ENCODE peak calls at places on chromosomes 2 and 18, in seven cellular contexts. I is OCI-LY7, Q is PC-3, Z is SK-N-SH, B is MM.1S, A is GM23338, R is hepatocyte. V is an unnamed sample.

GRCh38 chr2:43106767-43107527 is 119.5 kb downstream of the ZFP36L2 start:
- DNase-seq in B (no peak), Q (no peak), A (no peak), I (peak; percentile 60), Z (no peak), R (peak; percentile 10), V (no peak)

GRCh38 chr2:121626777-121627524 is 22.3 kb downstream of the CLASP1 start:
- DNase-seq in Z (no peak), R (peak; percentile 37), B (no peak), A (no peak), Q (no peak), I (no peak), V (no peak)

GRCh38 chr2:222960126-222960525 is 91.9 kb upstream of the KCNE4 start:
- DNase-seq in Q (no peak), R (no peak), I (no peak), A (no peak), B (no peak), Z (no peak), V (no peak)

GRCh38 chr2:150234787-150235512 is 252.5 kb downstream of the RND3 start:
- DNase-seq in I (no peak), Z (no peak), Q (peak; percentile 62), B (no peak), R (no peak), A (no peak), V (no peak)

GRCh38 chr2:73818296-73818695 is 10.5 kb upstream of the STAMBP start:
- DNase-seq in R (no peak), B (no peak), Z (no peak), A (no peak), I (no peak), Q (no peak), V (no peak)

GRCh38 chr2:67825476-67825875 is 237.3 kb downstream of the C1D start:
- DNase-seq in R (no peak), B (no peak), Z (no peak), A (no peak), I (peak; percentile 58), Q (peak; percentile 63), V (no peak)

GRCh38 chr18:34921811-34922385 is 119.3 kb upstream of the MAPRE2 start:
- DNase-seq in Z (no peak), Q (no peak), I (no peak), R (no peak), B (no peak), A (no peak), V (no peak)

GRCh38 chr2:2181505-2181904 is 149.6 kb downstream of the MYT1L start:
- DNase-seq in Q (no peak), A (no peak), B (no peak), R (no peak), I (no peak), Z (peak; percentile 14), V (no peak)

GRCh38 chr2:43305006-43305405 is 78.6 kb upstream of the ZFP36L2 start:
- DNase-seq in R (peak; percentile 32), I (no peak), B (no peak), Z (no peak), A (no peak), Q (no peak), V (no peak)

GRCh38 chr2:10584242-10584753 is 105.5 kb downstream of the NOL10 start:
- DNase-seq in B (no peak), A (no peak), R (peak; percentile 24), Q (peak; percentile 87), Z (no peak), I (no peak), V (no peak)

GRCh38 chr2:10588911-10589310 is 100.9 kb downstream of the NOL10 start:
- DNase-seq in Z (no peak), B (no peak), R (no peak), I (no peak), Q (no peak), A (no peak), V (no peak)

GRCh38 chr2:10581990-10582389 is 107.8 kb downstream of the NOL10 start:
- DNase-seq in A (no peak), Z (no peak), I (no peak), Q (no peak), B (no peak), R (no peak), V (no peak)

GRCh38 chr2:10580991-10581390 is 108.8 kb downstream of the NOL10 start:
- DNase-seq in Q (no peak), Z (no peak), R (no peak), A (no peak), B (no peak), I (no peak), V (no peak)

DNA sequence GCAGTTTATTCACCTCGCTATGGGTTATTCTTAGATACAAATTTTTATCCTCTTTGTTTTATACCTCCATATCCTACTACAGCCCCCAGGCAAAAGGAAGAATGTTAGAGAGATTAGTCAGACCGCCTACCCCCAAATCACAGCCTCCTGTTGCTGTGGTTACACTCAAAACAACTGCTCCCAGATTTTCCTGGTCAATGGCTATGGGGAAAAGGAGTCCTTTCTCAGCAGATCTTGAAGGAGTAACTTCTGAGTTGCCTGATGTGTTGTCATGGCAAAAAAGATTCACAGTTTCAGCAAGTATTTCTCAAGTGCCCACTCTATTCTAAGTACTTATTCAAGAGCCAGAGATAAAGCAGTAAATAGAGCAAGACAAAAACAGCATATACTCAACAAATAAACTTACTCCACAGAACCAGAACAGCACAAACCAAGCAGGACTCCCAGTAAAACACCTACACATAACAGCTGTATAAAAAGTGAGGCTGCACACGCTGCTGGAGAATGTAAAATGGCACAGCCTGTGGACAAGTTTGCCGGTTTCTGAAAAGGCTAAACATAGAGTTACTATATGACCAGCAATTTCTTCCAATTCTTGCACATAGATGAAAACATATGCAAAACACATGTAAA is 104.8 kb downstream of the NOL10 start:
- DNase-seq in B (no peak), R (peak; percentile 64), Q (peak; percentile 97), Z (no peak), A (no peak), I (no peak), V (no peak)
- TF ChIP-seq EZH2phosphoT487 in B (no peak), R (no peak), Q (no peak), Z (no peak), A (no peak), I (no peak), V (no peak)

GRCh38 chr18:3122851-3123250 is 96.9 kb downstream of the MYOM1 start:
- DNase-seq in Q (no peak), R (no peak), A (no peak), I (no peak), B (no peak), Z (no peak), V (no peak)
- TF ChIP-seq EZH2phosphoT487 in Q (no peak), R (no peak), A (no peak), I (no peak), B (no peak), Z (no peak), V (no peak)

GRCh38 chr18:28120811-28121210 is 56.1 kb downstream of the CDH2 start:
- DNase-seq in R (no peak), B (no peak), I (no peak), A (no peak), Z (no peak), Q (no peak), V (no peak)
- TF ChIP-seq EZH2phosphoT487 in R (no peak), B (no peak), I (no peak), A (no peak), Z (no peak), Q (no peak), V (no peak)

GRCh38 chr2:62569907-62570793 is 64.2 kb upstream of the TMEM17 start:
- DNase-seq in Z (no peak), A (peak; percentile 54), B (no peak), I (no peak), Q (no peak), R (peak; percentile 79), V (peak; percentile 49)
- TF ChIP-seq EZH2phosphoT487 in Z (no peak), A (no peak), B (no peak), I (no peak), Q (no peak), R (no peak), V (no peak)

GRCh38 chr2:198314559-198315153 is 510.3 kb downstream of the PLCL1 start:
- DNase-seq in I (peak; percentile 82), A (peak; percentile 75), Z (no peak), R (peak; percentile 68), B (peak; percentile 60), Q (peak; percentile 57), V (peak; percentile 54)
- TF ChIP-seq EZH2phosphoT487 in I (no peak), A (no peak), Z (no peak), R (no peak), B (no peak), Q (no peak), V (no peak)

V was measured in HCT116.